ENCODE peak calls at places on chromosomes 3 and 15, in ten cellular contexts. L is heart left ventricle; R is HCT116; H is AG09319; I is CD8-positive, alpha-beta T cell; W is endodermal cell; Q is left ventricle myocardium inferior; O is astrocyte; F is type B pancreatic cell; Z is brain microvascular endothelial cell. D is an unnamed sample.

GRCh38 chr3:156694536-156694935 is 20.1 kb downstream of the TIPARP start:
- DNase-seq in L (no peak), R (no peak), H (no peak), I (no peak), W (no peak), Q (no peak), O (peak), F (no peak), Z (no peak), D (no peak)

GRCh38 chr3:120615863-120616599 is 19.9 kb downstream of the NDUFB4 start:
- DNase-seq in L (peak), R (no peak), H (peak), I (no peak), W (no peak), Q (peak), O (peak), F (no peak), Z (peak), D (no peak)

GRCh38 chr3:30549600-30549999 is 56.8 kb upstream of the TGFBR2 start:
- DNase-seq in L (no peak), R (no peak), H (no peak), I (no peak), W (peak), Q (no peak), O (no peak), F (no peak), Z (no peak), D (no peak)

GRCh38 chr15:29139540-29140459 is 129.8 kb downstream of the NSMCE3 start:
- DNase-seq in L (peak), R (peak), H (no peak), I (peak), W (peak), Q (no peak), O (no peak), F (peak), Z (peak), D (peak)

GRCh38 chr3:138398791-138399575 is 35.4 kb upstream of the ESYT3 start:
- DNase-seq in L (no peak), R (no peak), H (no peak), I (no peak), W (peak), Q (no peak), O (no peak), F (no peak), Z (no peak), D (no peak)

GRCh38 chr3:120349819-120350125 is 618 bp upstream of the LRRC58 start:
- DNase-seq in L (no peak), R (no peak), H (no peak), I (no peak), W (no peak), Q (no peak), O (no peak), F (no peak), Z (no peak), D (no peak)

GRCh38 chr3:32399030-32399620 is 7.5 kb downstream of the CMTM7 start:
- DNase-seq in L (no peak), R (no peak), H (no peak), I (no peak), W (no peak), Q (no peak), O (no peak), F (no peak), Z (no peak), D (no peak)

GRCh38 chr3:65811050-65811766 is 227.5 kb downstream of the MAGI1 start:
- DNase-seq in L (peak), R (no peak), H (no peak), I (no peak), W (no peak), Q (peak), O (peak), F (no peak), Z (peak), D (no peak)

GRCh38 chr3:196632033-196632751 is 7.3 kb upstream of the NRROS start:
- DNase-seq in L (peak), R (peak), H (no peak), I (peak), W (peak), Q (peak), O (peak), F (peak), Z (peak), D (no peak)
- TF ChIP-seq CTCF in L (peak), R (peak), H (peak), I (no peak), W (peak), Q (peak), O (no peak), F (no peak), Z (peak), D (no peak)

GRCh38 chr15:25710184-25710583 is 152.9 kb downstream of the ATP10A start:
- DNase-seq in L (peak), R (no peak), H (no peak), I (peak), W (peak), Q (peak), O (no peak), F (no peak), Z (no peak), D (no peak)
- TF ChIP-seq CTCF in L (peak), R (no peak), H (peak), I (peak), W (peak), Q (peak), O (peak), F (peak), Z (peak), D (peak)

GRCh38 chr15:45611305-45611704 is 23.5 kb upstream of the SQOR start:
- DNase-seq in L (no peak), R (no peak), H (no peak), I (no peak), W (no peak), Q (no peak), O (no peak), F (no peak), Z (no peak), D (no peak)
- TF ChIP-seq CTCF in L (no peak), R (peak), H (peak), I (peak), W (peak), Q (peak), O (peak), F (peak), Z (no peak), D (no peak)

GRCh38 chr3:181948286-181948685 is 236.6 kb downstream of the SOX2 start:
- DNase-seq in L (no peak), R (no peak), H (no peak), I (no peak), W (peak), Q (no peak), O (no peak), F (no peak), Z (no peak), D (no peak)
- TF ChIP-seq CTCF in L (no peak), R (peak), H (no peak), I (no peak), W (peak), Q (no peak), O (no peak), F (no peak), Z (peak), D (no peak)

DNA sequence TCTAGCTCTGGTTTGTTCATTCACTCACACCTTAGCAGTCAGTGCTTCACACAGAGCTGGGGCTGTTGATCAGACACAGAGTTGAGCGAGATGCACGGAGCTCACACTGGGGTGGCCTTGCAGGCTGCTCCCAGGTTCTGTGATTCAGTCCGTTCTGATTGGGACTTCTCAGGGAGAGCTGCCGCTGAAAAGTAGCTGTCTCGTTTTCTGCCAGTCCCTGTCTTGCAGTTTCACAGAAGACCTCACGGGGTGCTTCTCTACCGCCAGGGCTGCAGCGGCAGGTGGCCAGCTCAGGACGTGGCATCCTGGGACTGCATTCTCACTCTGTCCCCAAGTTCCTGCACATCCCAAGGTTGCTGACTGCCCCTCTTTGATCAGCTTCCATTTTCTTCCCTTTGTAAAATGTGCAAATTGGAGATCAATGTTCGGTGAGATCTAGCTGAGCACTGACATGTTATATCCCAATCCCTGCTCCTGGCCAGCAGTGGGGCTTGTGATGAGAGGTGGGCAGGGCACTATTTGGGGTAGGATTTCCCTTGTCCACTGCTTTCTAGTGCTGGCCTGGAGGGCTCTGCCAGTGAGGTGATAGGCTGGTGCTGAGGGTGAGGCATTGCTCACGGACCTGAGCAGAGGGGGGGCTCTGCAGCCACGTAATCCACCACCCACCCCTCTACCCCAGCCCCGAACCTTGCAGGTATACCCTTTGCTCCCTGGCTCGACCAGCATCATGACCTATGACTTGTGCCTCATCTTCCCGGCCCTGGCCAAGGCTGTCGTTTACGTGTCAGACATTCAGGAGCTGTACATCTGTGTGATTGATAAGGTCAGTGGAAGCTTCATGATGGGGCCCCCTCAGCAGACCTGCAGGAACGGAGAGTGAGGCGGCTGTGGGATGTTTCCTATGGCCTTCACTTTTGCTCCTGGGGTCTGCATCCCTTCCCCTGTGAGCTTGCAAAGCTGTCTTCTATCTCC is 5.3 kb upstream of the TXNRD3 start:
- DNase-seq in L (no peak), R (no peak), H (no peak), I (no peak), W (peak), Q (no peak), O (no peak), F (no peak), Z (no peak), D (no peak)
- TF ChIP-seq CTCF in L (no peak), R (peak), H (peak), I (no peak), W (peak), Q (peak), O (peak), F (peak), Z (peak), D (no peak)

DNA sequence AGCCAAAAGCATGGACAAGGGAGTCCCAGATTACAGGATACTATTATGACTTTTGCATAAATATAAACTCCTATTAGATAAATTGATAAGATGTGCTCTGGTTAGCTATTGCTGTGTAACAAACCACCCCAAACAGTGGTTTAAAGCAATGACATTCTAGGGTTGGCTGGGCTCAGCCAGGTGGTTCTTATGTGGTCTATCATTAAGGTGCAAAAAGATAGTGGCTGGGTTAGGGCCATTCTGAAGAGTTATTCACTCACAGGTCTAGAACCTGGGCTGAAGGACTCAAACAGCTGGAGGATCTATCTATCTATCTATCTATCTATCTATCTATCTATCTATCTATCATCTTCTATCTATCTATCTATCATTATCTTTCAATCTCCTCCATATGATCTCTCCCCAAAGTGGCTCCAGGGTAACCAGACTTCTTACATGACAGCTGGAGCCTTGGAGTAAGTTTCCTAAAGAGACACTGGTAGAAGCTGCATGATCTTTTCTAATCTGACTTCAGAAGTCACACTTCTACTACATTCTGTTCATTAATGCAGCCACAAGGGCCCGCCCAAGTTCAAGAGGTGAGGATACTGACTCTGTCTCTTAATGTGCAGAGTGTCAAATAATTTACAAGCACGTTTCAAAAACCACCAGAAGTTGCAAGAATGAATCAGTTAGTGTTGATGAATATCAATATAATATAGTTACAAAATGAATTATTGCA is 74.9 kb upstream of the XCR1 start:
- DNase-seq in L (no peak), R (no peak), H (no peak), I (no peak), W (no peak), Q (no peak), O (no peak), F (no peak), Z (no peak), D (no peak)
- TF ChIP-seq CTCF in L (no peak), R (no peak), H (no peak), I (no peak), W (no peak), Q (no peak), O (no peak), F (no peak), Z (no peak), D (no peak)

GRCh38 chr3:55720614-55721013 is 233.5 kb upstream of the WNT5A start:
- DNase-seq in L (no peak), R (no peak), H (peak), I (no peak), W (no peak), Q (no peak), O (peak), F (no peak), Z (peak), D (no peak)
- TF ChIP-seq CTCF in L (no peak), R (no peak), H (peak), I (no peak), W (peak), Q (peak), O (peak), F (peak), Z (peak), D (no peak)

DNA sequence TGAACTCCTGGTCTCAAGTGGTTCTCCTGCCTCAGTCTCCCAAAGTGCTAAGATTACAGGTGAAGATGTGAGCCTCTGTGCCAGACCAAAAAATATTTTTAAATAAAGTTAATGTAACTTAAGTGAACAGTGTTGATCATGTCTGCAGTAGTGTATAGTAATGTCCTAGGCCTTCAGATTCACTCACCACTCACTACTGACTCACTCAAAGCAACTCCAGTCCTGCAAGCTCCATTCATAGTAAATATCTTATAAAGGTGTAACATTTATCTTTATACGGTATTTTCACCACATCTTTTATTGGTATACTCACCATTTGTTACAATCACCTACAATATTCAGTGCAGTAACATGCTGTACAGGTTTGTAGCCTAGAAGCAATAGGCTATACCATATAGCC is 264.2 kb downstream of the ULK4 start:
- DNase-seq in L (no peak), R (no peak), H (no peak), I (no peak), W (no peak), Q (no peak), O (no peak), F (no peak), Z (no peak), D (no peak)
- TF ChIP-seq CTCF in L (no peak), R (no peak), H (no peak), I (no peak), W (no peak), Q (no peak), O (no peak), F (no peak), Z (no peak), D (no peak)

D was measured in coronary artery.